ENCODE peak calls at places on chromosomes 3 and 15, in four cellular contexts. One of them, this sample, is unnamed.

GRCh38 chr3:26090589-26090988 is 300.7 kb downstream of the OXSM start:
- DNase-seq in IMR-90: no peak
- DNase-seq in A549: no peak
- DNase-seq in adrenal gland: no peak
- DNase-seq in this sample: no peak

GRCh38 chr3:40294434-40294833 is 15.1 kb upstream of the EIF1B start:
- DNase-seq in A549: no peak
- DNase-seq in adrenal gland: no peak
- DNase-seq in IMR-90: no peak
- DNase-seq in this sample: no peak

GRCh38 chr15:40282870-40283614 is at the start of gene ANKRD63:
- DNase-seq in A549: peak
- DNase-seq in adrenal gland: no peak
- DNase-seq in IMR-90: no peak
- DNase-seq in this sample: peak

GRCh38 chr3:116198087-116198486 is 247.2 kb downstream of the LSAMP start:
- DNase-seq in IMR-90: peak
- DNase-seq in adrenal gland: no peak
- DNase-seq in A549: no peak
- DNase-seq in this sample: no peak

GRCh38 chr3:73214846-73215245 is 153.4 kb downstream of the EBLN2 start:
- DNase-seq in IMR-90: no peak
- DNase-seq in adrenal gland: no peak
- DNase-seq in A549: no peak
- DNase-seq in this sample: no peak

GRCh38 chr3:66338927-66339326 is 118.1 kb downstream of the SLC25A26 start:
- DNase-seq in IMR-90: peak
- DNase-seq in adrenal gland: no peak
- DNase-seq in A549: no peak
- DNase-seq in this sample: no peak

GRCh38 chr15:93566777-93567176 is 477.8 kb upstream of the RGMA start:
- DNase-seq in A549: no peak
- DNase-seq in adrenal gland: no peak
- DNase-seq in IMR-90: no peak
- DNase-seq in this sample: no peak

GRCh38 chr3:193510154-193510553 is 44.5 kb downstream of the ATP13A4 start:
- DNase-seq in adrenal gland: no peak
- DNase-seq in IMR-90: no peak
- DNase-seq in A549: no peak
- DNase-seq in this sample: no peak

GRCh38 chr15:63780969-63781368 is 52.8 kb downstream of the HERC1 start:
- DNase-seq in A549: no peak
- DNase-seq in adrenal gland: no peak
- DNase-seq in IMR-90: no peak
- DNase-seq in this sample: no peak

GRCh38 chr15:40990789-40991188 is 37.5 kb downstream of the CHAC1 start:
- DNase-seq in IMR-90: no peak
- DNase-seq in A549: no peak
- DNase-seq in adrenal gland: no peak
- DNase-seq in this sample: no peak

GRCh38 chr3:43423142-43423541 is 136.8 kb downstream of the SNRK start:
- DNase-seq in A549: no peak
- DNase-seq in IMR-90: peak
- DNase-seq in adrenal gland: peak
- DNase-seq in this sample: no peak

GRCh38 chr3:129360224-129360623 is 68.2 kb downstream of the EFCAB12 start:
- DNase-seq in IMR-90: no peak
- DNase-seq in adrenal gland: no peak
- DNase-seq in A549: no peak
- DNase-seq in this sample: peak

GRCh38 chr3:128524374-128525299 is 31.6 kb upstream of the GATA2 start:
- DNase-seq in IMR-90: no peak
- DNase-seq in A549: no peak
- DNase-seq in adrenal gland: no peak
- DNase-seq in this sample: no peak

GRCh38 chr3:43964640-43965039 is 273.9 kb downstream of the ABHD5 start:
- DNase-seq in IMR-90: no peak
- DNase-seq in adrenal gland: no peak
- DNase-seq in A549: no peak
- DNase-seq in this sample: no peak

GRCh38 chr3:52422669-52423068 is 22.2 kb downstream of the SEMA3G start:
- DNase-seq in adrenal gland: no peak
- DNase-seq in IMR-90: no peak
- DNase-seq in A549: no peak
- DNase-seq in this sample: no peak

GRCh38 chr3:31571325-31571724 is 38.6 kb downstream of the STT3B start:
- DNase-seq in A549: no peak
- DNase-seq in IMR-90: no peak
- DNase-seq in adrenal gland: no peak
- DNase-seq in this sample: no peak

GRCh38 chr3:31565288-31565687 is 32.6 kb downstream of the STT3B start:
- DNase-seq in A549: no peak
- DNase-seq in IMR-90: no peak
- DNase-seq in adrenal gland: no peak
- DNase-seq in this sample: peak

GRCh38 chr3:31567036-31567435 is 34.3 kb downstream of the STT3B start:
- DNase-seq in IMR-90: no peak
- DNase-seq in adrenal gland: no peak
- DNase-seq in A549: no peak
- DNase-seq in this sample: peak

GRCh38 chr3:31572605-31573459 is 40.1 kb downstream of the STT3B start:
- DNase-seq in adrenal gland: no peak
- DNase-seq in A549: no peak
- DNase-seq in IMR-90: no peak
- DNase-seq in this sample: no peak

GRCh38 chr3:31568649-31569048 is 35.9 kb downstream of the STT3B start:
- DNase-seq in adrenal gland: no peak
- DNase-seq in A549: no peak
- DNase-seq in IMR-90: no peak
- DNase-seq in this sample: no peak
- TF ChIP-seq POLR2A in adrenal gland: no peak
- TF ChIP-seq POLR2A in A549: no peak
- TF ChIP-seq POLR2A in IMR-90: no peak
- TF ChIP-seq POLR2A in this sample: no peak

GRCh38 chr15:100770781-100771584 is 108.6 kb upstream of the ALDH1A3 start:
- DNase-seq in A549: no peak
- DNase-seq in IMR-90: no peak
- DNase-seq in adrenal gland: no peak
- DNase-seq in this sample: no peak
- TF ChIP-seq POLR2A in A549: no peak
- TF ChIP-seq POLR2A in IMR-90: no peak
- TF ChIP-seq POLR2A in adrenal gland: no peak
- TF ChIP-seq POLR2A in this sample: no peak

DNA sequence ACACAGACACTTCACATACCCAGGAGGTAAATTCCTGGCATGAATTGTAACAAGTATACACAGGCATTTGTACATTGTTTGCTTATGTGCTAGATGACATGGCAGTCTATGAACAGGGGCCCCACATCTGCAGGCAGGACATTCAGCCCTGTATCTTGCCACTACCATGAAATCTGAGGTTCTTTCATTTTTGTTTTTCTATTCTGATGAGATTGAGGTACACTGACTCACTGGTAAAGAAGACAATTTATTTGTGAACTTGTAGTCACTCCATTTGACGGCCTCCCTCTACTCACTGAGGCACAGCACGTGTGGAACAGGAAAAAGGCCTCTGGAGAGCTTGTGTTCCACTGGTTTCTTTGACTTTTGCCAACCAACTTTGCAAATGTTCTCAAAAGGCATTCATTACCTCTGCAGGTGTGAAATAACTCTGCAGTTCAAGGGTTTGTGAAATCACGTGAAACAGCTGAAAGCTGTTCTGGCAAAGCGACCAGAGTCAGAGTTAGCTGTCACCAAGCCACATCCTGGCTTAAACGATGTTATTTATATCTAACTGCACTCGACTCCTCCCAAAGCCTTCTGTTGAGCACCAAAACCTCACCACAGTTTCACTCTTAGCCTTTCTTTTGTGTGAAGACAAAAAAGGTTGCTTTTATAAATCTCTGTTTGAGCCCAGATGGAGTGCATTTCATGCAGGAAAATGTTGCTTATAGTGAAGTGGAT is 401.4 kb upstream of the CFAP20DC start:
- DNase-seq in A549: no peak
- DNase-seq in adrenal gland: no peak
- DNase-seq in IMR-90: no peak
- DNase-seq in this sample: no peak
- TF ChIP-seq POLR2A in A549: no peak
- TF ChIP-seq POLR2A in adrenal gland: no peak
- TF ChIP-seq POLR2A in IMR-90: no peak
- TF ChIP-seq POLR2A in this sample: no peak

GRCh38 chr3:100765437-100765975 is 56.2 kb downstream of the TFG start:
- DNase-seq in adrenal gland: no peak
- DNase-seq in A549: no peak
- DNase-seq in IMR-90: no peak
- DNase-seq in this sample: no peak

GRCh38 chr3:100761211-100761921 is 52.1 kb downstream of the TFG start:
- DNase-seq in adrenal gland: no peak
- DNase-seq in IMR-90: no peak
- DNase-seq in A549: no peak
- DNase-seq in this sample: peak

GRCh38 chr3:100761951-100762350 is 52.7 kb downstream of the TFG start:
- DNase-seq in adrenal gland: no peak
- DNase-seq in IMR-90: no peak
- DNase-seq in A549: no peak
- DNase-seq in this sample: no peak

GRCh38 chr3:100769693-100770092 is 60.4 kb downstream of the TFG start:
- DNase-seq in A549: no peak
- DNase-seq in adrenal gland: no peak
- DNase-seq in IMR-90: no peak
- DNase-seq in this sample: no peak

GRCh38 chr3:100766069-100766468 is 56.8 kb downstream of the TFG start:
- DNase-seq in A549: no peak
- DNase-seq in adrenal gland: no peak
- DNase-seq in IMR-90: no peak
- DNase-seq in this sample: no peak
- TF ChIP-seq POLR2A in A549: no peak
- TF ChIP-seq POLR2A in adrenal gland: no peak
- TF ChIP-seq POLR2A in IMR-90: no peak
- TF ChIP-seq POLR2A in this sample: no peak

DNA sequence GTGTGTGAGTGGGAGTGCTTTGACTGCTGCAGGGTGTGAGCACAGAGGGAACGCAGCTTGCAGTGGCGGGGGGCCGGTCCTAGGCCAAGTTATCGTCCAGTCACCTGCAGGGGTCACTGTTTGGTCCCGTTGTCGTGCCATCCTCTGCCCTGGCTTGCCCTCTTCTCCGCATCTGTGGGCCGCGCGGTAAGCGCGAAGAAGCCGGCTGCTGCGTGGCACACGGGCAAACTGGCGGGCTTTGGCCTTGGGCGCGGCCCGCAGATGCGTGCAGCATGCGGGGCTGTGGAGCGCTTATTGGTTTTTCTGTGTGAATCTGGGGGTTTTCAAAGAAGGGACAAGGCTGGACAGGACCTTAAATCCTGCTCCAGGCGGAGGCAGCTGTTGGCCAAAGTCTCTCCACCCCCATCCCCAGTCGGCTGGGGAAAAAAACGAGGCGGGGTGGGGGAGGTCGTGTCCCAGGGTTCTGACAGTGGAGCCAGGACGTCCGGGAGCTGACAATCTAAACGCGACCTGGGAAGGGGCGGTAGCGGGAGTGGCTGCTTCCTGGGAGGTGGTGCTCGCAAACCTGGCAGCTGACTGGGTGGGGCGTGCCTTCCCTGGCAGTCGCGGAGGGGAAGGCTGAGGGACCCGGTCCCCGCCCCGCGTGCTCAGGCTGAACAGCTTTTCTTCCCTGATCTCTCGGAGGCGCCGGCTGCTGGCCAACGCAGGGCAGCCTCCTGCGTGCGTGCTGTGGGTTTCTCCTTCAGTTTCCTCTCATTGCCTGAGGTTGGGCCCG is 39.7 kb upstream of the VEPH1 start:
- DNase-seq in adrenal gland: peak
- DNase-seq in IMR-90: peak
- DNase-seq in A549: peak
- DNase-seq in this sample: peak
- TF ChIP-seq POLR2A in adrenal gland: peak
- TF ChIP-seq POLR2A in IMR-90: no peak
- TF ChIP-seq POLR2A in A549: no peak
- TF ChIP-seq POLR2A in this sample: no peak

GRCh38 chr15:88617031-88617722 is 4.0 kb upstream of the AEN start:
- DNase-seq in IMR-90: no peak
- DNase-seq in adrenal gland: peak
- DNase-seq in A549: no peak
- DNase-seq in this sample: no peak
- TF ChIP-seq POLR2A in IMR-90: no peak
- TF ChIP-seq POLR2A in adrenal gland: no peak
- TF ChIP-seq POLR2A in A549: no peak
- TF ChIP-seq POLR2A in this sample: no peak

DNA sequence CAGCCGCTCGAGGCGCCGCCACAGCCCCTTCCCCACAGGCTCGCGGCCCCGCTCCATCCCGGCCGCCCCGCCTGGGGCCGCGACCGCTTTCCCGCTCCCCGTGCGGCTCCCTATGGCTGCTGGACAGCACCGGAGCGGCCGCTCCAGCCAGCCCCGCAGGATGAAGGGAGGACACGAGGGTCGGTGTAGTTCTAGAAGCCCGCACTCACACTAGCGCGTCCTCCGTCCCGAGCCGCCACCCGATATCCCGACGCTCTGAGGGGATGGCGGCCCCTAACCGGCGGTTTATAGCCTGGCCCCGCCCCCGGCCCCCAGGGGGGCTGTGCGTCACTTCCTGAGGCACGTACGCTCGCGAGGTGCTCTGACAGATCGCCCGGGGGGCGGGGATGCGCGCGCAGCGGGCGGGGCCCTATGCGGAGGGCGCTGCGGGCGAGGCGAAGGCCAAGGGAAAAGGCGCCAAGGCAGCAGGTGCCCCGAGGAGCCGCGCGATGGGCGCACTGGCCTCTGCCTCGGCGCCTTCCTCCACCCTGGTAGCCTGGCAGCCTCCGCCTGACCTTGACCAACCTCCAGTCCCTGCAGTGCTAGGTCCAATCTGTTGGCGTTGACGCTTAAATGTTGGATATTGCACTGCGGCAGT is at the start of gene TFRC:
- DNase-seq in adrenal gland: peak
- DNase-seq in IMR-90: peak
- DNase-seq in A549: peak
- DNase-seq in this sample: peak
- TF ChIP-seq POLR2A in adrenal gland: peak
- TF ChIP-seq POLR2A in IMR-90: peak
- TF ChIP-seq POLR2A in A549: peak
- TF ChIP-seq POLR2A in this sample: peak

GRCh38 chr3:122793568-122794416 is at the start of gene HSPBAP1:
- DNase-seq in IMR-90: peak
- DNase-seq in A549: peak
- DNase-seq in adrenal gland: peak
- DNase-seq in this sample: no peak
- TF ChIP-seq POLR2A in IMR-90: peak
- TF ChIP-seq POLR2A in A549: peak
- TF ChIP-seq POLR2A in adrenal gland: peak
- TF ChIP-seq POLR2A in this sample: peak

GRCh38 chr3:197468866-197469382 is 86.8 kb downstream of the BDH1 start:
- DNase-seq in IMR-90: peak
- DNase-seq in adrenal gland: no peak
- DNase-seq in A549: peak
- DNase-seq in this sample: no peak
- TF ChIP-seq POLR2A in IMR-90: no peak
- TF ChIP-seq POLR2A in adrenal gland: no peak
- TF ChIP-seq POLR2A in A549: no peak
- TF ChIP-seq POLR2A in this sample: no peak